ENCODE peak calls at places on chromosomes 13 and 19, in four cellular contexts. Z is K562, J is WTC11, T is GM12878. R is an unnamed sample.

GRCh38 chr19:36041831-36042230 is 9.2 kb upstream of the CLIP3 start:
- DNase-seq in J (no peak), T (no peak), Z (no peak), R (peak)

GRCh38 chr13:91313103-91313502 is 34.4 kb upstream of the MIR17HG start:
- DNase-seq in Z (no peak), J (no peak), T (no peak), R (peak)

GRCh38 chr19:38267780-38268430 is 3.5 kb downstream of the SPINT2 start:
- DNase-seq in J (no peak), T (no peak), Z (no peak), R (no peak)

GRCh38 chr19:42135836-42136235 is 3.6 kb upstream of the POU2F2 start:
- DNase-seq in Z (no peak), T (no peak), J (no peak), R (no peak)

GRCh38 chr13:62799931-62800436 is 1384.3 kb upstream of the PCDH20 start:
- DNase-seq in J (no peak), Z (no peak), T (no peak), R (no peak)

GRCh38 chr13:22108283-22108897 is 437.5 kb downstream of the FGF9 start:
- DNase-seq in T (no peak), J (no peak), Z (no peak), R (no peak)

GRCh38 chr13:44812818-44813217 is 176.5 kb downstream of the NUFIP1 start:
- DNase-seq in Z (no peak), J (no peak), T (no peak), R (no peak)

GRCh38 chr13:54928071-54928470 is 1899.5 kb downstream of the OLFM4 start:
- DNase-seq in J (no peak), Z (no peak), T (no peak), R (no peak)

GRCh38 chr19:7478173-7478842 is 10.5 kb downstream of the PEX11G start:
- DNase-seq in Z (no peak), T (no peak), J (no peak), R (no peak)

GRCh38 chr13:20145521-20145920 is 15.3 kb downstream of the GJA3 start:
- DNase-seq in T (no peak), J (no peak), Z (no peak), R (no peak)

GRCh38 chr13:111623743-111624505 is 303.5 kb downstream of the TEX29 start:
- DNase-seq in Z (no peak), T (no peak), J (no peak), R (no peak)

GRCh38 chr19:36916991-36917390 is 859 bp downstream of the ZNF568 start:
- DNase-seq in Z (no peak), T (no peak), J (no peak), R (no peak)

GRCh38 chr13:36533806-36534205 is 101.5 kb downstream of the CCNA1 start:
- DNase-seq in J (no peak), Z (no peak), T (no peak), R (no peak)

GRCh38 chr19:3108775-3109174 is 14.6 kb downstream of the GNA11 start:
- DNase-seq in J (peak), Z (peak), T (no peak), R (peak)

GRCh38 chr19:27654266-27654990 is 1558.5 kb downstream of the UQCRFS1 start:
- DNase-seq in Z (no peak), T (no peak), J (no peak), R (no peak)

DNA sequence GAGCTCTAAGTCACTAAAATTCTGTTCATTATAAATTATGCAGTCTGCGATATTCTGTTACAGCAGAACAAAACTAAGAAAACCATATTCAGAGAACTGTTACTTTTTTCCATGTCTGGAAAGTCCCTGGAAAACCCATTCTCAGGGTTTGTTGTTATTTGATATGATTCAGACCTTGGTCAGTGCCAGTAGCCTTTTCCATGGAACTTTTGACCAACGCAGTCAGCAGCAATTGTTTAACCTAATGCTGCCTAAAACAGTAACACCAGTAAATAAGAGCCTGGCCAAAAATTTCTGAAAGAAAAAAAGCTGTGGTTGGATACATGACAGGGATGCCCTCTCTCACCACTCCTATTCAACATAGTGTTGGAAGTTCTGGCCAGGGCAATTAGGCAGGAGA is 402.7 kb downstream of the TBC1D4 start:
- DNase-seq in T (no peak), Z (no peak), J (no peak), R (no peak)
- TF ChIP-seq CBFB in T (no peak), Z (no peak), J (no peak), R (no peak)

GRCh38 chr13:97030705-97031452 is 36.6 kb upstream of the OXGR1 start:
- DNase-seq in T (no peak), Z (peak), J (no peak), R (peak)

GRCh38 chr13:97028441-97029299 is 34.4 kb upstream of the OXGR1 start:
- DNase-seq in J (peak), T (no peak), Z (peak), R (peak)

GRCh38 chr13:97021241-97021640 is 27.0 kb upstream of the OXGR1 start:
- DNase-seq in Z (no peak), T (no peak), J (no peak), R (no peak)

DNA sequence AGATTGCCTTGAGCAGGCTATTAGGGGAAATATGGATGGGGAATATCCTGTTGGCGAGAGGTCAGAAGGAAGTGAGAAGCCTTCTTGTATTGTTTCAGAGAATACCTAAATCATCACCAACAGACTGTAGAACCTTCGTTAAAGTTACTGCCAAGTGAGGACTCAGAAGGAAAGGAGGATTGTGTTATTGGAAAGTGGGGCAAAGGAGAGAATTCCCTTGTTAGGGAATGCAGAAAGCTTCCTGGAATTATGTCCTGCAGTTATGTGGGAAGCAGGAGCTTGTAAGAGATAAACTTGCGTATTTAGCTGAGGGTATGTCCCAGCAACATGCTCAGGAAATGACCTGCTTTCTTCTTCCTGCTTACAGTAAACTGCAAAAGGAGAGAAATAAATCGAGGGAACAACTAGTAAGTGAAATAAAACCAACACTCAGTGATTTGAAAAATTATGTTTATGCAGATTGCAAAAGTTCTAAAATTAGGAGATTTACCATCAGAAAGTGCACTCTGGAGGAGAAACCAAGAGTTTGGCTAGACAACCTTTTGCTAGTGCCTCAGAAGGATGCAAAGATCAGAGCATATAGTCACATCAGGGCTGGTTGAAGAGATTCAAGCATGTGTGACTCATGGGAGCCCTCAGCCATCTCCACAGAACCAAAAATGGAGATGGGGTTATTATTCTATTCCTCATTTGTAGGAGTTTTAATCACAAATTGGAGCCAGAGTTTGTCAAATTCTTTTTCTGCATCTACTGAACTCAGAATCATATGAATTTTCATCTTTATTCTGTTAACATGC is 32.7 kb upstream of the OXGR1 start:
- DNase-seq in Z (no peak), J (no peak), T (no peak), R (no peak)
- TF ChIP-seq CBFB in Z (no peak), J (no peak), T (no peak), R (no peak)

GRCh38 chr19:4635763-4636135 is 3.6 kb upstream of the TNFAIP8L1 start:
- DNase-seq in Z (no peak), T (no peak), J (no peak), R (no peak)
- TF ChIP-seq CBFB in Z (no peak), T (no peak), J (no peak), R (no peak)

GRCh38 chr19:48868196-48868886 is at the start of gene PLEKHA4:
- DNase-seq in J (peak), Z (peak), T (no peak), R (no peak)
- TF ChIP-seq CBFB in J (no peak), Z (no peak), T (no peak), R (no peak)

GRCh38 chr13:113074876-113075275 is 30.7 kb upstream of the F7 start:
- DNase-seq in T (no peak), Z (no peak), J (no peak), R (no peak)
- TF ChIP-seq CBFB in T (no peak), Z (no peak), J (no peak), R (no peak)

DNA sequence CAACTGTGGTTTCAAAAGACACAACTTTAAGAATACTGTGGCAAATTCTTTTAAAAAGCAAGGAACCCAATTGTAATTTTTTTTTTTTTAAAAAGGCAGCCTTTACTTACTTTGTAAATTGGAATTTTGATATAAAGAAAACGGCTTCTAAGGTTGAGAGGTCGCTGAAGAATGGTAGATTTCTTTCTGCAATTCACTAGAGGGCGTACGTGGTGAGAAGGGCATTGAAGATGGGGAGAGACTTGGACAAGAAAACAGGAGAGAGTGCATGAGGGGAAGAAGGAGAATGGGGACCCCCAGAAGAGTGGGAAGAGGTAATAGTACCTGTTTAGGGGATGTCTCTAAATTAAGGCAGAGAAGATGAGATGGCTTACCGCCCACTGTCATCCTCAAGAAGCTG is 33.5 kb upstream of the PABPC3 start:
- DNase-seq in J (no peak), Z (no peak), T (no peak), R (no peak)
- TF ChIP-seq CBFB in J (no peak), Z (no peak), T (no peak), R (no peak)

R was measured in HepG2.